ENCODE peak calls at places on chromosome 10, in four cellular contexts. C is DND-41, T is IMR-90, L is tibial artery. A is an unnamed sample.

GRCh38 chr10:17599089-17599488 is 18.1 kb downstream of the HACD1 start:
- DNase-seq in C (no peak), T (peak; percentile 55), L (no peak), A (no peak)

GRCh38 chr10:46520381-46520780 is 36.1 kb downstream of the GPRIN2 start:
- DNase-seq in C (no peak), T (no peak), L (no peak), A (no peak)

GRCh38 chr10:3858051-3858845 is 73.2 kb upstream of the KLF6 start:
- DNase-seq in C (no peak), T (no peak), L (no peak), A (no peak)

GRCh38 chr10:125087191-125087896 is 73.0 kb downstream of the CTBP2 start:
- DNase-seq in C (no peak), T (no peak), L (peak; percentile 69), A (no peak)

GRCh38 chr10:31083765-31084184 is 52.1 kb upstream of the ZNF438 start:
- DNase-seq in C (peak; percentile 80), T (peak; percentile 39), L (peak; percentile 74), A (peak; percentile 22)

GRCh38 chr10:101851411-101852116 is 8.0 kb upstream of the KCNIP2 start:
- DNase-seq in C (no peak), T (peak; percentile 41), L (no peak), A (no peak)

GRCh38 chr10:71092812-71093391 is 119.5 kb upstream of the UNC5B start:
- DNase-seq in C (no peak), T (no peak), L (peak; percentile 68), A (no peak)

GRCh38 chr10:62813981-62814380 is 2.2 kb downstream of the EGR2 start:
- DNase-seq in C (no peak), T (no peak), L (no peak), A (no peak)

GRCh38 chr10:117391436-117392205 is 16.4 kb upstream of the PDZD8 start:
- DNase-seq in C (no peak), T (peak; percentile 30), L (no peak), A (no peak)

GRCh38 chr10:55629792-55630490 is 731.1 kb downstream of the ZWINT start:
- DNase-seq in C (no peak), T (peak; percentile 4), L (no peak), A (peak; percentile 19)

GRCh38 chr10:72328045-72328828 is 26.5 kb downstream of the DNAJB12 start:
- DNase-seq in C (peak; percentile 58), T (peak; percentile 57), L (peak; percentile 91), A (peak; percentile 79)

GRCh38 chr10:121694327-121694965 is 96.2 kb upstream of the FGFR2 start:
- DNase-seq in C (no peak), T (no peak), L (no peak), A (no peak)

GRCh38 chr10:95229724-95230627 is 35.9 kb downstream of the ACSM6 start:
- DNase-seq in C (no peak), T (peak; percentile 98), L (no peak), A (no peak)

GRCh38 chr10:23096814-23097549 is 1.6 kb downstream of the MSRB2 start:
- DNase-seq in C (no peak), T (peak; percentile 70), L (no peak), A (no peak)

GRCh38 chr10:132516771-132517725 is 20.5 kb upstream of the INPP5A start:
- DNase-seq in C (no peak), T (peak; percentile 96), L (peak; percentile 99), A (peak; percentile 95)

GRCh38 chr10:83371696-83372490 is 767.4 kb upstream of the GHITM start:
- DNase-seq in C (no peak), T (no peak), L (no peak), A (no peak)

GRCh38 chr10:100364147-100364546 is 17.1 kb downstream of the SCD start:
- DNase-seq in C (no peak), T (no peak), L (no peak), A (no peak)

GRCh38 chr10:43938810-43939209 is 290.1 kb upstream of the ZNF32 start:
- DNase-seq in C (no peak), T (no peak), L (no peak), A (no peak)

GRCh38 chr10:118911361-118911760 is 118.2 kb upstream of the NANOS1 start:
- DNase-seq in C (no peak), T (peak; percentile 28), L (no peak), A (no peak)

GRCh38 chr10:119079572-119080520 is 771 bp downstream of the EIF3A start:
- DNase-seq in C (peak; percentile 71), T (peak; percentile 75), L (peak; percentile 85), A (peak; percentile 82)

GRCh38 chr10:124867304-124867703 is 65.7 kb downstream of the ABRAXAS2 start:
- DNase-seq in C (peak; percentile 6), T (no peak), L (no peak), A (no peak)

GRCh38 chr10:123445336-123445735 is 220.8 kb upstream of the GPR26 start:
- DNase-seq in C (no peak), T (no peak), L (no peak), A (no peak)

GRCh38 chr10:97494863-97495506 is 3.2 kb downstream of the MMS19 start:
- DNase-seq in C (no peak), T (peak; percentile 49), L (no peak), A (no peak)

GRCh38 chr10:6748981-6749630 is 169.0 kb upstream of the PRKCQ start:
- DNase-seq in C (no peak), T (peak; percentile 79), L (no peak), A (no peak)

GRCh38 chr10:86899128-86899527 is 58.3 kb downstream of the MMRN2 start:
- DNase-seq in C (no peak), T (no peak), L (no peak), A (no peak)

GRCh38 chr10:4981722-4982471 is 18.7 kb downstream of the AKR1C1 start:
- DNase-seq in C (peak; percentile 19), T (peak; percentile 37), L (no peak), A (no peak)

GRCh38 chr10:116707981-116708380 is 34.4 kb downstream of the HSPA12A start:
- DNase-seq in C (no peak), T (no peak), L (peak; percentile 66), A (no peak)

GRCh38 chr10:18216482-18216881 is 76.3 kb downstream of the CACNB2 start:
- DNase-seq in C (no peak), T (peak; percentile 62), L (no peak), A (no peak)

GRCh38 chr10:46558411-46559185 is 2.1 kb upstream of the GPRIN2 start:
- DNase-seq in C (peak; percentile 1), T (no peak), L (peak; percentile 61), A (no peak)

GRCh38 chr10:115049318-115049717 is 43.8 kb upstream of the ATRNL1 start:
- DNase-seq in C (no peak), T (no peak), L (no peak), A (no peak)

GRCh38 chr10:9060314-9060713 is 1005.8 kb downstream of the GATA3 start:
- DNase-seq in C (no peak), T (no peak), L (no peak), A (no peak)

GRCh38 chr10:80588506-80589020 is 50.9 kb downstream of the SH2D4B start:
- DNase-seq in C (no peak), T (no peak), L (no peak), A (no peak)

GRCh38 chr10:80589726-80590373 is 52.1 kb downstream of the SH2D4B start:
- DNase-seq in C (no peak), T (no peak), L (no peak), A (no peak)

GRCh38 chr10:80596391-80597257 is 58.9 kb downstream of the SH2D4B start:
- DNase-seq in C (peak; percentile 31), T (peak; percentile 46), L (no peak), A (no peak)

GRCh38 chr10:80585812-80586211 is 48.1 kb downstream of the SH2D4B start:
- DNase-seq in C (no peak), T (no peak), L (no peak), A (no peak)

DNA sequence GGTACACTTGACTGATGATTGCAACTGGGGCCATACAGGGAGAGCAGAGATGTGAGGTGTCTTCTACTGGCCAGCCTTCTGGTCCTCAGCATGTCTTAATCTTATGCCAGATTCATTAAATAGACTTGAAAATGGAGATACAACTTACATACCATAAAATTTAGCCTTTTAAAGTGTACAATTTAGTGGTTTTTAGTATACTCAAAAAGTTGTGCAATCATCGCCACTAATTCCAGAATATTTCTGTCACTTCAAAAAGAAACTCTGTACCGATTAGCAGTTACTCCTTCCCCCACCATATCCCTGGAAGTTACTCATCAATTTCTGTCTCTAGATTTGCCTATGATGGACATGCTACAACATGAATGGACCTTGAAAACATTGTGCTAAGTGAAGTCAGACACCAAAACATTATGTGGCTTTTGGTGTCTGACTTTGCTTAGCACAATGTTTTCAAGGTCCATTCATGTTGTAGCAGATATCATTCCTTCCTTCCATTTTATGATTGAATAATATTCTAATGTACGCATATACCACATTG is 53.0 kb downstream of the SH2D4B start:
- DNase-seq in C (no peak), T (no peak), L (no peak), A (no peak)
- H3K4me3 ChIP-seq in C (no peak overlapping the region), T (no peak overlapping the region), L (no peak overlapping the region), A (no peak overlapping the region)

GRCh38 chr10:73780966-73781365 is 882 bp upstream of the CHCHD1 start:
- DNase-seq in C (no peak), T (peak; percentile 7), L (peak; percentile 56), A (no peak)

GRCh38 chr10:73781879-73782748 is at the start of gene CHCHD1:
- DNase-seq in C (peak; percentile 93), T (peak; percentile 85), L (peak; percentile 96), A (peak; percentile 93)

GRCh38 chr10:73781548-73781878 is 335 bp upstream of the CHCHD1 start:
- DNase-seq in C (no peak), T (no peak), L (no peak), A (no peak)

GRCh38 chr10:73780301-73780700 is 1.5 kb upstream of the CHCHD1 start:
- DNase-seq in C (no peak), T (no peak), L (peak; percentile 21), A (no peak)

GRCh38 chr10:73782749-73783085 is 869 bp downstream of the CHCHD1 start:
- DNase-seq in C (no peak), T (no peak), L (no peak), A (no peak)
- H3K4me3 ChIP-seq in C (peak overlapping the region; percentile 80), T (peak overlapping the region; percentile 92), L (peak overlapping the region; percentile 86), A (peak overlapping the region; percentile 77)

DNA sequence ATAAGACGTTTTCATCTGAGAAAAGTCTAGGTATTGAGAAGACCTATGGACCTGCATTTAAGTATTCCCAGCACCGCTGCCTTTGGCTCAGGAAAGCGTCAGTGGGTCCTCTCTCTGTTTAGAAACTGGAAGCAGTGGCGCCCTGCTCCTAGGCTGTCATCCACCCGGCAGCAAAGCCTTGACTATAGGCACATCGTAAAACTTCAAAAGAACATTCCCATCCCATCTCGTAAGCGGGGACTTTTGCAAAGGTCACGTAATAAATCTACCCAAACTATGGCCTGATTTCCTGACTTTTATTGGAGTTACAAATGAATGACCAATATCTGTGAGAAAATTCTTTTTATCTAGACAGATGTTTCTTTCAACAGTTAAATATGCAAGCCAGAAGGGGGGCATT is 115.7 kb upstream of the TCERG1L start:
- DNase-seq in C (no peak), T (no peak), L (no peak), A (no peak)
- H3K4me3 ChIP-seq in C (no peak overlapping the region), T (no peak overlapping the region), L (no peak overlapping the region), A (no peak overlapping the region)

DNA sequence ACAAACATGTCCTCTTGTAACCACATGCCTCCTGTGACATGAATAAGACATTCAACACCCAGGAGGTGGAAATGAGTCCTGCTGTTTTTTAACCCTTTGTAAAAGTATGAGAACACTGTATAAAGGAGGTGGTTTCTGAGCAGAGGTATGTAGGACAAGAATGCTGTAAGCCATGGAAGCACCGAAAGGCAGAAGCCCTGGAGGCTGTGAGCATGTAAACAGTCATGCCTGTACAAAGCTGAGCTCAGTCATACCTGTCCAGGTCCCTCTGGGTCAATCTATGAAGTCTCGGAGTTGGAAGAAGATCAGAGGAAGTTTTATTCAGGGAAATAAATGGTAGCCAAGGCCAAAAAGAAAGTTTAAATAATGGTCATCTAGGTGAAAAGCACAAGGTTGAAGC is 34.7 kb upstream of the XPNPEP1 start:
- DNase-seq in C (no peak), T (no peak), L (no peak), A (no peak)
- H3K4me3 ChIP-seq in C (no peak overlapping the region), T (no peak overlapping the region), L (no peak overlapping the region), A (no peak overlapping the region)

GRCh38 chr10:69655868-69656555 is 26.0 kb downstream of the FAM241B start:
- DNase-seq in C (no peak), T (no peak), L (no peak), A (no peak)
- H3K4me3 ChIP-seq in C (no peak overlapping the region), T (no peak overlapping the region), L (no peak overlapping the region), A (no peak overlapping the region)